ENCODE peak calls at places on chromosomes 6 and 20, in ten cellular contexts. M is left ventricle myocardium inferior, R is choroid plexus epithelial cell, E is retinal pigment epithelial cell, P is fibroblast of the aortic adventitia, B is AG04450, C is fibroblast of lung, I is heart right ventricle, O is keratinocyte, L is neural progenitor cell. F is an unnamed sample.

GRCh38 chr6:36118550-36119107 is 11.7 kb upstream of the MAPK13 start:
- DNase-seq in M (no peak), R (no peak), E (no peak), P (no peak), B (no peak), C (no peak), I (no peak), O (no peak), L (no peak), F (peak)

GRCh38 chr6:134589512-134589911 is 271.6 kb upstream of the SGK1 start:
- DNase-seq in M (no peak), R (peak), E (peak), P (peak), B (peak), C (peak), I (no peak), O (peak), L (no peak), F (peak)

GRCh38 chr6:17900011-17900410 is 87.4 kb downstream of the KIF13A start:
- DNase-seq in M (no peak), R (no peak), E (no peak), P (no peak), B (no peak), C (no peak), I (no peak), O (no peak), L (no peak), F (no peak)

GRCh38 chr6:136757150-136757549 is 35.1 kb downstream of the MAP3K5 start:
- DNase-seq in M (no peak), R (peak), E (no peak), P (peak), B (no peak), C (no peak), I (no peak), O (no peak), L (no peak), F (no peak)

GRCh38 chr20:11995750-11996567 is 78.3 kb downstream of the BTBD3 start:
- DNase-seq in M (no peak), R (no peak), E (no peak), P (no peak), B (no peak), C (no peak), I (peak), O (no peak), L (no peak), F (no peak)

GRCh38 chr6:152625213-152625612 is 11.9 kb downstream of the SYNE1 start:
- DNase-seq in M (no peak), R (no peak), E (no peak), P (no peak), B (no peak), C (no peak), I (no peak), O (no peak), L (no peak), F (no peak)

GRCh38 chr6:145028144-145028818 is 707.0 kb downstream of the EPM2A start:
- DNase-seq in M (no peak), R (peak), E (no peak), P (peak), B (no peak), C (peak), I (no peak), O (peak), L (peak), F (peak)

GRCh38 chr6:157021267-157022021 is 244.3 kb downstream of the ARID1B start:
- DNase-seq in M (peak), R (peak), E (no peak), P (peak), B (peak), C (peak), I (peak), O (no peak), L (peak), F (peak)

GRCh38 chr20:20366896-20367680 is 816 bp upstream of the INSM1 start:
- DNase-seq in M (no peak), R (no peak), E (no peak), P (no peak), B (no peak), C (no peak), I (no peak), O (no peak), L (peak), F (no peak)

GRCh38 chr6:116764557-116764960 is 960 bp downstream of the FAM162B start:
- DNase-seq in M (no peak), R (peak), E (no peak), P (no peak), B (no peak), C (peak), I (no peak), O (no peak), L (no peak), F (no peak)

GRCh38 chr6:117545161-117545595 is 57.1 kb downstream of the GOPC start:
- DNase-seq in M (no peak), R (no peak), E (no peak), P (no peak), B (no peak), C (no peak), I (no peak), O (peak), L (no peak), F (no peak)

GRCh38 chr6:27867051-27867940 is 44.9 kb downstream of the OR2B2 start:
- DNase-seq in M (peak), R (peak), E (no peak), P (peak), B (no peak), C (peak), I (peak), O (no peak), L (peak), F (peak)
- H3K4me3 ChIP-seq in M (peak), R (peak), E (peak), P (peak), B (peak), C (peak), I (peak), O (peak), L (peak), F (peak)

GRCh38 chr6:149452062-149452939 is 32.5 kb downstream of the ZC3H12D start:
- DNase-seq in M (no peak), R (no peak), E (no peak), P (no peak), B (no peak), C (no peak), I (no peak), O (no peak), L (no peak), F (no peak)
- TF ChIP-seq CTCF in M (no peak), R (no peak), E (no peak), P (no peak), B (no peak), C (no peak), I (no peak), O (no peak), L (no peak), F (no peak)

GRCh38 chr20:57717797-57718196 is 8.0 kb upstream of the PMEPA1 start:
- DNase-seq in M (no peak), R (peak), E (no peak), P (peak), B (no peak), C (no peak), I (no peak), O (no peak), L (no peak), F (no peak)
- H3K4me3 ChIP-seq in M (peak), R (no peak), E (no peak), P (no peak), B (no peak), C (no peak), I (no peak), O (no peak), L (no peak), F (no peak)

DNA sequence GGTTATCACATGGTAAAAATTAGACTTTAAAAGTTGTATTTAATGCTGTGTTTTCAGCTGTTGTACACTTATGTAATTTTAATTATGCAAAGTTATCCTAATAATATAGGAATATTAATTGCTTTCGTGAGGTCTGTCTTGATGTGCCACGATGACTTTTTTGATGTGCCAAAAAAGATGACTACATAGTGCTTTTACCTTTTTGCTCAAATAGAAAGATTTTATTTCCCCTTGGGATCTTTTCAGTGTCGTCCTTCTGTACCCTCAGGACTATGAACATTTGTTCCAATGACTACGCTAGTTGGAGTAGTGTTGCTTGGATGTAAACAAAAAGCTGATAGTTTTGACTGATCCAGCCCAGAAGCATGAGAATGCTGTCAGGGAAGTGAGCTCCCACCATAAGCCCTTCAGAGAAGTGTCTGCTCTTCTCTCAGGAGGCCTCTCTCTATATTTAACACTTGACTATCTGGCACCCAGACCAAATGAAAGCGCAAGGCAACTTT is 1.2 kb upstream of the CD164 start:
- DNase-seq in M (no peak), R (no peak), E (no peak), P (no peak), B (no peak), C (no peak), I (no peak), O (no peak), L (no peak), F (no peak)
- TF ChIP-seq CTCF in M (peak), R (no peak), E (no peak), P (no peak), B (no peak), C (no peak), I (no peak), O (no peak), L (no peak), F (no peak)

GRCh38 chr20:5767493-5768098 is 17.4 kb downstream of the SHLD1 start:
- DNase-seq in M (no peak), R (no peak), E (no peak), P (no peak), B (no peak), C (no peak), I (no peak), O (no peak), L (no peak), F (no peak)

GRCh38 chr20:5770987-5771318 is 20.8 kb downstream of the SHLD1 start:
- DNase-seq in M (no peak), R (no peak), E (no peak), P (no peak), B (no peak), C (no peak), I (no peak), O (no peak), L (no peak), F (no peak)

GRCh38 chr20:5770240-5770986 is 20.2 kb downstream of the SHLD1 start:
- DNase-seq in M (no peak), R (peak), E (no peak), P (peak), B (no peak), C (peak), I (no peak), O (no peak), L (no peak), F (no peak)

DNA sequence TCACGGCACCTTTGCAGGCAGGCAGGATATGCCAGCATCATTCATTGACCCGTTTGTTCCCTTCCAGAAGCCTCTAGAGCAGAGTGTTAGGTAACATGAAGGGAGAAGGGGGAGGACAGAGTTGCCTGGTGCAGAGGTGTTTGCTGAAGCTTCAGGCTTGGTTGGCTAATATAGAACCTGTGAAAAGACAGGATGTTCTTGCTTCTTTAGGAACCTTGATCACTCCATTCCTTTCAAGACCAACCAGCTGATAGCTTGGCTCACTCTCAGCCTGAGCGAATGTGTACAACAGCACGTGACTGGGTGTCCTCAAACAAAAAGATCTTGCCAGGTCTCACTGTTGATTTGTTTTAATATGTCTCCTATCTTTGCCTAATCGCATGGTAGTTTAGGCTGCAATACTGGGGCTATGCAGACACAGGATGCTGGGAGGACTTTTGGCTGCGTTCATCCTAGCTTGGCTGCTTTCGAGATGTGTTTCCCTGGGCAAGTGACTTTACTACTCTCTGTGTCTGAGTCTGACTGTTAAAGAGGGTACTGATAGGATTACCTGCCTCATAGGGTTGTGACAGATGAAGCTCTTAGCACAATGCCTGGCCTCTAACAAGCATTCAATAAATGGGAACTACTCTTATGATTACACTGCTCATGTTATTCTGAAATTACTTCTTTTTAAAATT is 16.0 kb downstream of the SHLD1 start:
- DNase-seq in M (peak), R (no peak), E (no peak), P (no peak), B (no peak), C (no peak), I (no peak), O (no peak), L (no peak), F (no peak)
- H3K4me3 ChIP-seq in M (no peak), R (no peak), E (no peak), P (no peak), B (no peak), C (no peak), I (no peak), O (no peak), L (no peak), F (no peak)

GRCh38 chr20:10433623-10434466 is at the start of gene MKKS:
- DNase-seq in M (peak), R (peak), E (peak), P (peak), B (peak), C (peak), I (peak), O (no peak), L (peak), F (peak)
- TF ChIP-seq CTCF in M (no peak), R (peak), E (no peak), P (no peak), B (peak), C (no peak), I (no peak), O (no peak), L (peak), F (no peak)

DNA sequence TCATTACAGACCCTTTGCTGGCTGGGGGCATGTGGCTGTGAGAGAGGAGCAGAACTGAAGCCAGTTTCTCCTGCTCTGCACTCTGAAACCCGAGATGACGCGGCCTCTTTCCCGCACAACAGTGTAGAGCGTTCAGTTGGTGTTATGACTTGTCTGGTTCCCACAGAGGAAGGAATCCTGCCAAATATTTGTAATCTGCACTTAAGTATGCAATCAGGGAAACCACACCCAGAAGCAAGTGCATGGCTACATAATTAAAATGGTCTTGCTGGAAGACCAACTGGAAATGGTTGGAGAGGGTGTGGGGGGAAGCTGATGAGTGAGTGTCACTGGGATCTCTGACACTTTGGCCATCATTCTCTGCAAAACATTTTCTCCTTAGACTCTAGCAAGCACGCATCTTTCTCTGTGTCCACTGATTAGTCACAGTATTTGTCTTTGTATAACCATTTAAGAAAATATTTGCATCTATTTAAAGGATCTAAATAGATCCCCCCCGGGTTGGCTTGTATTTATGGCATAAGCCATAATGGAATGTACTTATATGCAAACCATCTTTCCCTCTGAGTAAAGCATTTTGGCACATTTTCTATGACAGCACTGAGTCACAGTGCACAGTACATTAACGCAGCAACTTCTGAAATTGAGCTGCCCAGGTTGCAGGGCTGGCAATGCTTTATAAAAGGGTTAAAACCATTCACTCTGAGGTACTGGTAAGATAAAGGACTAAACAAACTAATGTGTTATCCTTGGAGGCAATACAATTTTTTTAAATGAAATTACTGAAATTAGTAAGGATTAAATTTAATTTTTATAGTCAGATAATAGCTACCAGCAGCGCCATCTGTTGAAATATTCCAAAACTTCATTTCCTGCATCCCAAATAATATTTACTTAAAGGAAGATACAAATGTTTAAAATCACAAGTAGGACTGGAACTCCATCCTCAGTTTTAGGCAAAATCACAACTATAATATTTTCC is 76.7 kb downstream of the FOXC1 start:
- DNase-seq in M (peak), R (peak), E (peak), P (peak), B (peak), C (peak), I (peak), O (peak), L (no peak), F (peak)
- H3K4me3 ChIP-seq in M (no peak), R (no peak), E (no peak), P (peak), B (peak), C (no peak), I (no peak), O (no peak), L (no peak), F (no peak)

DNA sequence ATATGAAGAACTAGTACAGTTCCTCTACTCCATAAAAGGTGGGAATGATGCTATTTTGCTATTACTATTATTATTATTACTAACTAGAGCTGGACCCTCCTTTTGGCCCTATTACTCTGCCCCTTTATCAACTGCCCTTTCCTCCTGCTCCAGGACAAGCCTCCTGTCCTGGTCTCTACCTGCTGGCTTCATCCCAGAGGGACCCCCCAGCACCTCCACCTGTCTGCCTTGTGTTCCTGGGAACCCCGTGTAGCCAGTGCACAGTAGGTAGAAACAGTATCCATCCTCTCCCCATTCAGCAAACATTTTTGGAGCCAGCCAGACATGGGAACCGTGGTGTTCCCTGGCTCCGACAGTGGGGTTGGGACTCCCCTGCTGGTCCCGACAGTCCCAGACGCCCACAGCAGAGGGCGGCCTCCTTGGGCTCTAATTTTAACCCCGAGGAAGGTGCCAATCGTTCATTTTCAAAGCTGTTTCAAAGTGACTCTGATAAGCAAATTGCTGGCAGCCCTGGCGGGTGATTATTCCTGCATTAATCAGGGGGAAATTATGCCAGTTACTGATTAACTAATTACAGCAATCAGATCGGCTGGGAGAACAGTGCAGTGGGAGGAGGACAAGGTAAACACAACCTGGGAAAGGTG is 44.2 kb upstream of the MDGA1 start:
- DNase-seq in M (peak), R (no peak), E (no peak), P (peak), B (no peak), C (no peak), I (peak), O (no peak), L (peak), F (no peak)
- TF ChIP-seq CTCF in M (peak), R (peak), E (peak), P (peak), B (peak), C (peak), I (peak), O (peak), L (peak), F (no peak)

GRCh38 chr6:28659250-28659566 is 133.5 kb downstream of the GPX5 start:
- DNase-seq in M (no peak), R (no peak), E (no peak), P (no peak), B (no peak), C (no peak), I (no peak), O (no peak), L (no peak), F (no peak)
- H3K4me3 ChIP-seq in M (peak), R (peak), E (peak), P (peak), B (peak), C (peak), I (no peak), O (no peak), L (peak), F (peak)